ENCODE peak calls at places on chromosomes 12 and 14, in six cellular contexts. S is HCT116, R is suprapubic skin, C is heart left ventricle, Y is adrenal gland, W is body of pancreas. A is an unnamed sample.

GRCh38 chr14:80587096-80587724 is 354.3 kb downstream of the CEP128 start:
- DNase-seq in R (no peak), C (no peak), S (peak), W (peak), Y (no peak), A (peak)

GRCh38 chr14:43898709-43899108 is 608.4 kb downstream of the FSCB start:
- DNase-seq in Y (no peak), S (no peak), W (no peak), R (no peak), C (no peak), A (no peak)

GRCh38 chr12:71581206-71581605 is 82.4 kb downstream of the ZFC3H1 start:
- DNase-seq in Y (no peak), C (no peak), W (no peak), R (no peak), S (no peak), A (no peak)

GRCh38 chr14:106586098-106586704 is 1059.8 kb downstream of the TMEM121 start:
- DNase-seq in Y (no peak), W (peak), C (no peak), R (no peak), S (no peak), A (peak)

GRCh38 chr14:61244051-61244450 is 37.1 kb downstream of the TMEM30B start:
- DNase-seq in C (no peak), R (no peak), S (no peak), Y (no peak), W (no peak), A (no peak)

GRCh38 chr12:127455347-127456265 is 811.4 kb upstream of the TMEM132C start:
- DNase-seq in C (no peak), S (no peak), R (no peak), W (no peak), Y (no peak), A (no peak)

GRCh38 chr14:71523630-71524320 is 408.5 kb upstream of the RGS6 start:
- DNase-seq in C (no peak), W (no peak), R (no peak), Y (no peak), S (no peak), A (no peak)

GRCh38 chr12:41681898-41682297 is 462.8 kb downstream of the GXYLT1 start:
- DNase-seq in R (no peak), C (no peak), S (no peak), W (no peak), Y (no peak), A (no peak)

GRCh38 chr12:64610092-64610659 is at the start of gene RASSF3:
- DNase-seq in Y (peak), C (peak), W (peak), S (peak), R (peak), A (peak)

GRCh38 chr12:25135531-25136154 is 59.3 kb downstream of the DNAI7 start:
- DNase-seq in R (no peak), S (peak), C (no peak), Y (no peak), W (no peak), A (peak)

GRCh38 chr12:122133192-122133950 is 40.6 kb downstream of the IL31 start:
- DNase-seq in C (no peak), W (no peak), S (no peak), Y (no peak), R (no peak), A (no peak)

GRCh38 chr14:63273091-63273490 is 45.6 kb downstream of the GPHB5 start:
- DNase-seq in R (no peak), W (no peak), C (no peak), Y (no peak), S (no peak), A (no peak)

GRCh38 chr14:39114073-39114838 is at the start of gene GEMIN2:
- DNase-seq in C (peak), W (peak), R (peak), S (peak), Y (peak), A (peak)
- TF ChIP-seq POLR2A in C (no peak), W (no peak), R (no peak), S (peak), Y (no peak), A (peak)

GRCh38 chr14:36270191-36270590 is 50.2 kb downstream of the MBIP start:
- DNase-seq in W (no peak), R (no peak), C (no peak), Y (no peak), S (no peak), A (no peak)

GRCh38 chr14:36268957-36269734 is 51.3 kb downstream of the MBIP start:
- DNase-seq in Y (no peak), W (no peak), S (no peak), R (no peak), C (no peak), A (no peak)

GRCh38 chr14:36271222-36271621 is 49.2 kb downstream of the MBIP start:
- DNase-seq in R (no peak), C (no peak), Y (no peak), S (no peak), W (no peak), A (peak)

GRCh38 chr14:36275741-36276140 is 44.7 kb downstream of the MBIP start:
- DNase-seq in C (no peak), W (no peak), S (no peak), Y (no peak), R (no peak), A (no peak)

GRCh38 chr14:36271939-36272907 is 48.2 kb downstream of the MBIP start:
- DNase-seq in S (no peak), W (no peak), C (peak), R (no peak), Y (no peak), A (no peak)
- TF ChIP-seq POLR2A in S (no peak), W (no peak), C (no peak), R (no peak), Y (no peak), A (no peak)

GRCh38 chr12:85856966-85857365 is 17.1 kb upstream of the NTS start:
- DNase-seq in W (no peak), C (no peak), R (no peak), Y (no peak), S (no peak), A (no peak)
- TF ChIP-seq POLR2A in W (no peak), C (no peak), R (no peak), Y (no peak), S (no peak), A (no peak)

GRCh38 chr14:53152909-53153701 is at the start of gene DDHD1:
- DNase-seq in W (peak), S (peak), Y (peak), R (peak), C (peak), A (peak)
- TF ChIP-seq POLR2A in W (peak), S (peak), Y (no peak), R (no peak), C (no peak), A (peak)

GRCh38 chr12:49019120-49019430 is 499 bp upstream of the PRKAG1 start:
- DNase-seq in R (no peak), S (no peak), W (no peak), C (no peak), Y (no peak), A (no peak)
- TF ChIP-seq POLR2A in R (no peak), S (no peak), W (no peak), C (no peak), Y (no peak), A (no peak)

GRCh38 chr14:54566152-54566409 is 847 bp upstream of the SAMD4A start:
- DNase-seq in W (no peak), S (no peak), C (no peak), R (no peak), Y (no peak), A (no peak)

GRCh38 chr14:54567224-54567633 is 301 bp downstream of the SAMD4A start:
- DNase-seq in S (no peak), W (no peak), Y (peak), C (peak), R (peak), A (no peak)

GRCh38 chr14:54565236-54566151 is 1.4 kb upstream of the SAMD4A start:
- DNase-seq in C (peak), R (peak), Y (peak), S (peak), W (peak), A (peak)

GRCh38 chr14:54567634-54568561 is 970 bp downstream of the SAMD4A start:
- DNase-seq in C (peak), S (no peak), Y (peak), W (peak), R (peak), A (peak)

GRCh38 chr14:54566410-54567223 is at the start of gene SAMD4A:
- DNase-seq in W (peak), Y (peak), S (no peak), R (peak), C (peak), A (peak)
- TF ChIP-seq POLR2A in W (peak), Y (peak), S (peak), R (no peak), C (no peak), A (no peak)

GRCh38 chr14:68816183-68816942 is 23.5 kb upstream of the ZFP36L1 start:
- DNase-seq in W (peak), R (peak), Y (peak), S (no peak), C (peak), A (peak)
- TF ChIP-seq POLR2A in W (peak), R (no peak), Y (no peak), S (no peak), C (no peak), A (no peak)

DNA sequence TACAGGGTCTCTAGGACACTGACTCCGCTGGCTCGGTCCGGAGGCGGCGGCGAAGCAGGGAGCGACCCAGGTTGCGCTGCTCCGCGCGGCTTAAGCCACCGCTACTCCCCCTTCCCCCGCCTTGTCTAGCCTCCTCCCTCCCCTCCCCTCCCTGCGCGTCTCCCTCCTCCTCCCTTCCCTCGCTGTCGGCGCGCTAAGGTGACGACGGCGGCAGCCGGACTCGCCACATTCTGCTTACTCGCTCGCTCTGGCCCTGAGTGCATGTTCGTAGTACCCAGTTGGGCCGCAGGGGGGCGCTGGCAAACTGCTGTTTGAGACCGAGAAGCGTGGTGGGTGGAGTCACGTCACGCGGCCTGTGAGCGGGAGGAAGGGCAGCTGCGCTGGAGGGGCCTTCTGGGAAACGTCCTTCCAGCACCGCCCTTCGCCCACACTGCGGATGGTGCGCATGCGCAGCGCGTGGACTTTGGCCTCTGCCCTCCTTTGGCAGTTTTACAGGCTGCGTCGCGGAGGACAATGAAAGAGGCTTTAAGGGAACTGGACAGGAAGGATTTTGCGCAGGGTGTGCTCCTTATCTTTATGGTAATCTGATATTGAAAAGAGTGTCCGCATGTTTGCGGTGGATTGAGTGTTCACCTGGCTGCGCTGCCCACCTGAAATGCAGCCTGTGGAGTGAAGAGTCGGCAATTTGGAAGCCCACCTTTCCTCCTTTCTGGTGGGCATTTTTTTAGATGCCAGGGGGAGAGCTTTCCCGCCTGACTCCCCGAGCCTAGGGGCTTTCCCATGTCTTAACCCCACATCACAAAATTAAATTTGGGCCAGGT is at the start of gene SCAF11:
- DNase-seq in W (peak), R (peak), Y (peak), C (peak), S (peak), A (peak)
- TF ChIP-seq POLR2A in W (peak), R (peak), Y (peak), C (peak), S (peak), A (peak)